ENCODE peak calls at places on chromosomes 2 and 18, in eight cellular contexts. H is upper lobe of left lung; R is bronchial epithelial cell; X is kidney epithelial cell; Z is stimulated activated CD8-positive, alpha-beta memory T cell treated with anti-CD3 and anti-CD28 coated beads, Interleukin-12 subunit alpha, Interleukin-12 subunit beta, amount 100 ng/mL, for 1 hour; O is cardiac muscle cell; F is NCI-H1092 treated with DMSO at 0.1 percent for 48 hours; A is hippocampal formation. B is an unnamed sample.

GRCh38 chr2:181655519-181655918 is 1.4 kb downstream of the CERKL start:
- DNase-seq in X (no peak), A (no peak), H (no peak), F (no peak), Z (no peak), O (peak), R (no peak), B (no peak)

GRCh38 chr2:190881480-190882326 is 1.1 kb downstream of the GLS start:
- DNase-seq in Z (peak), R (peak), A (peak), F (peak), H (peak), X (no peak), O (peak), B (peak)

GRCh38 chr2:129877795-129878775 is 101.4 kb upstream of the RAB6C start:
- DNase-seq in F (peak), X (peak), O (peak), R (peak), Z (no peak), H (peak), A (no peak), B (no peak)

GRCh38 chr2:230814616-230815015 is 50.1 kb upstream of the ITM2C start:
- DNase-seq in O (peak), X (no peak), F (no peak), Z (no peak), A (no peak), R (no peak), H (no peak), B (peak)

GRCh38 chr2:241156997-241157441 is 6.8 kb downstream of the PPP1R7 start:
- DNase-seq in A (no peak), X (no peak), H (no peak), O (no peak), Z (no peak), R (no peak), F (peak), B (no peak)

GRCh38 chr2:109024477-109024876 is 35.5 kb upstream of the EDAR start:
- DNase-seq in A (no peak), X (no peak), F (no peak), R (no peak), Z (no peak), O (no peak), H (no peak), B (no peak)

GRCh38 chr2:138922973-138923563 is 142.9 kb upstream of the NXPH2 start:
- DNase-seq in F (peak), Z (no peak), R (peak), A (no peak), H (no peak), O (peak), X (no peak), B (no peak)

GRCh38 chr2:27379840-27380625 is 501 bp downstream of the ZNF513 start:
- DNase-seq in R (peak), H (peak), X (no peak), F (peak), Z (peak), A (peak), O (peak), B (no peak)

GRCh38 chr2:183665403-183665802 is 541.2 kb downstream of the NUP35 start:
- DNase-seq in F (peak), H (no peak), Z (no peak), A (no peak), X (no peak), R (no peak), O (no peak), B (no peak)

GRCh38 chr2:42810971-42811865 is 18.8 kb upstream of the HAAO start:
- DNase-seq in Z (peak), A (peak), F (peak), X (no peak), H (peak), O (peak), R (no peak), B (peak)

GRCh38 chr18:23229472-23229871 is 94.2 kb downstream of the CABLES1 start:
- DNase-seq in F (no peak), O (peak), R (no peak), H (no peak), A (no peak), X (no peak), Z (no peak), B (no peak)

GRCh38 chr2:20728114-20728758 is 61.3 kb downstream of the GDF7 start:
- DNase-seq in Z (no peak), X (no peak), A (no peak), O (peak), H (no peak), R (peak), F (no peak), B (peak)